ENCODE peak calls at places on chromosomes 12 and 14, in ten cellular contexts. T is omental fat pad, D is AG04450, I is thyroid gland, F is bronchial epithelial cell, C is pancreas, Q is ovary, R is A549, E is cardiac muscle cell, V is lower lobe of right lung. H is an unnamed sample.

GRCh38 chr12:111687255-111687654 is 1.4 kb downstream of the ACAD10 start:
- DNase-seq in T (no peak), R (peak; percentile 27), F (peak; percentile 4), Q (no peak), V (no peak), D (no peak), E (no peak), I (no peak), C (no peak), H (no peak)

GRCh38 chr12:68349921-68350606 is 17.9 kb upstream of the MDM1 start:
- DNase-seq in F (no peak), E (no peak), D (no peak), V (no peak), Q (no peak), I (no peak), C (no peak), T (no peak), R (no peak), H (no peak)

GRCh38 chr12:68229956-68230355 is 4.3 kb upstream of the IL26 start:
- DNase-seq in F (peak; percentile 52), R (no peak), V (no peak), I (no peak), Q (no peak), T (no peak), C (no peak), E (no peak), D (no peak), H (no peak)

GRCh38 chr14:105069887-105070759 is 4.9 kb upstream of the GPR132 start:
- DNase-seq in D (no peak), E (no peak), C (no peak), R (no peak), F (no peak), I (no peak), V (peak; percentile 61), T (no peak), Q (no peak), H (no peak)

GRCh38 chr12:127539499-127539898 is 727.5 kb upstream of the TMEM132C start:
- DNase-seq in F (no peak), Q (no peak), R (no peak), V (no peak), D (no peak), E (no peak), I (no peak), C (no peak), T (no peak), H (no peak)

GRCh38 chr14:72855913-72856312 is 38.0 kb downstream of the DPF3 start:
- DNase-seq in T (no peak), D (no peak), F (peak; percentile 17), R (no peak), E (no peak), V (no peak), Q (no peak), C (no peak), I (no peak), H (no peak)

GRCh38 chr14:81303258-81303935 is 82.6 kb upstream of the GTF2A1 start:
- DNase-seq in C (peak; percentile 94), F (peak; percentile 84), D (no peak), R (no peak), I (peak; percentile 74), T (no peak), V (peak; percentile 68), Q (peak; percentile 26), E (no peak), H (no peak)

GRCh38 chr14:34211732-34212131 is 250.3 kb downstream of the SPTSSA start:
- DNase-seq in E (no peak), R (no peak), T (no peak), I (no peak), F (peak; percentile 64), Q (no peak), D (no peak), V (no peak), C (no peak), H (no peak)

GRCh38 chr12:53171725-53172329 is 8.7 kb upstream of the ZNF740 start:
- DNase-seq in Q (no peak), F (no peak), I (no peak), V (no peak), E (no peak), T (no peak), D (no peak), R (no peak), C (peak; percentile 9), H (no peak)

GRCh38 chr14:99037777-99038176 is 234.2 kb downstream of the BCL11B start:
- DNase-seq in T (no peak), V (no peak), C (no peak), I (no peak), Q (no peak), F (no peak), R (no peak), E (no peak), D (no peak), H (peak; percentile 24)

GRCh38 chr12:68812553-68813241 is 4.7 kb downstream of the MDM2 start:
- DNase-seq in T (no peak), Q (no peak), V (no peak), D (no peak), F (no peak), R (no peak), E (no peak), I (no peak), C (no peak), H (no peak)

GRCh38 chr14:102949062-102949800 is 26.8 kb downstream of the AMN start:
- DNase-seq in F (no peak), T (no peak), Q (no peak), E (no peak), C (no peak), R (no peak), D (no peak), I (no peak), V (no peak), H (no peak)

GRCh38 chr14:77098470-77099353 is 654 bp downstream of the CIPC start:
- DNase-seq in D (no peak), Q (peak; percentile 74), T (no peak), R (peak; percentile 29), F (no peak), E (peak; percentile 38), I (peak; percentile 58), V (peak; percentile 72), C (peak; percentile 66), H (no peak)

GRCh38 chr12:12387521-12387920 is 30.6 kb downstream of the BORCS5 start:
- DNase-seq in Q (no peak), C (no peak), T (no peak), E (no peak), D (no peak), R (no peak), V (no peak), F (peak; percentile 71), I (no peak), H (no peak)

GRCh38 chr14:91249841-91250616 is 5.5 kb upstream of the GPR68 start:
- DNase-seq in R (no peak), F (no peak), C (no peak), D (no peak), E (no peak), T (no peak), V (peak; percentile 73), Q (no peak), I (no peak), H (peak; percentile 48)

GRCh38 chr12:45458854-45459807 is 243.2 kb downstream of the ANO6 start:
- DNase-seq in E (no peak), Q (no peak), I (no peak), T (no peak), D (no peak), R (no peak), V (no peak), F (no peak), C (no peak), H (no peak)

GRCh38 chr14:34175574-34175973 is 224.7 kb upstream of the EGLN3 start:
- DNase-seq in F (no peak), R (no peak), C (no peak), E (no peak), D (no peak), I (no peak), Q (no peak), T (no peak), V (no peak), H (no peak)

GRCh38 chr12:23014749-23015148 is 389.8 kb downstream of the ETNK1 start:
- DNase-seq in I (no peak), E (no peak), T (no peak), V (no peak), R (no peak), C (no peak), D (no peak), F (peak; percentile 29), Q (no peak), H (no peak)
- TF ChIP-seq CTCF in I (no peak), E (no peak), T (no peak), V (no peak), R (no peak), C (no peak), D (peak; percentile 23), F (peak; percentile 10), Q (no peak), H (no peak)

GRCh38 chr12:49232940-49233841 is 31.7 kb upstream of the TUBA1C start:
- DNase-seq in E (peak; percentile 92), Q (peak; percentile 62), R (no peak), T (no peak), I (no peak), D (no peak), F (no peak), V (peak; percentile 51), C (peak; percentile 44), H (peak; percentile 73)
- TF ChIP-seq CTCF in E (peak; percentile 25), Q (peak; percentile 26), R (no peak), T (no peak), I (no peak), D (peak; percentile 40), F (no peak), V (no peak), C (no peak), H (no peak)

GRCh38 chr14:45287609-45288008 is 34.6 kb upstream of the MIS18BP1 start:
- DNase-seq in D (no peak), I (no peak), R (no peak), V (no peak), C (no peak), F (no peak), Q (no peak), T (no peak), E (no peak), H (no peak)

GRCh38 chr14:45290547-45290946 is 37.5 kb upstream of the MIS18BP1 start:
- DNase-seq in F (no peak), I (no peak), Q (no peak), V (no peak), C (no peak), D (no peak), E (no peak), R (no peak), T (no peak), H (no peak)

DNA sequence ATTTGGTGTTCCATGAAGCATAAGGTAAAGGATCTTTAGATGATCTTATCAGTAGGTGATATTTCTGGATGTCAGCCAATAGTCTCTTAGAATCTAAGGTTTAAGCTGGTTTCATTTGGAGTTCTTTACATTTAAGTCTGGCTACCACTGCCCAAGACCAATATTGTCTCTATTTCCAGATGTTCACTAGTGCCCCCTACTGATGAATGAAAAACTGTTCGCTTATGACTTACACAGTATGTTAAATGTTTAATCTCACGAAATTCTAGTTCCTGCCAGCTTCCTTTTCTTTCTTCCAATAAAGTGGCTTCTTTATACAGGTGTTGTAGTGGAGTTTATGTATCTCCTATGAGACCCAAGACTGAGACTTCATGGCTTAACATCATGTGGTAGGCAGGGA is 31.8 kb upstream of the MIS18BP1 start:
- DNase-seq in R (no peak), E (no peak), Q (no peak), F (no peak), C (no peak), V (no peak), T (no peak), I (no peak), D (no peak), H (no peak)
- TF ChIP-seq CTCF in R (no peak), E (peak; percentile 17), Q (no peak), F (no peak), C (no peak), V (no peak), T (no peak), I (no peak), D (no peak), H (no peak)

GRCh38 chr14:75944607-75945241 is 37.1 kb downstream of the TGFB3 start:
- DNase-seq in R (no peak), I (no peak), T (no peak), D (no peak), Q (no peak), F (no peak), V (no peak), C (no peak), E (no peak), H (no peak)
- TF ChIP-seq CTCF in R (no peak), I (no peak), T (no peak), D (no peak), Q (no peak), F (no peak), V (no peak), C (no peak), E (no peak), H (no peak)

H was measured in nephron progenitor cell.